ENCODE peak calls at places on chromosomes 7 and 10, in four cellular contexts. G, Z, C and H are unnamed samples.

GRCh38 chr10:117663750-117664149 is 121.2 kb downstream of the EMX2 start:
- DNase-seq in G (peak; percentile 28), C (no peak), Z (no peak), H (peak; percentile 40)

GRCh38 chr10:35564276-35564982 is 40.7 kb upstream of the GJD4 start:
- DNase-seq in G (peak; percentile 72), C (no peak), Z (no peak), H (no peak)

GRCh38 chr10:15748137-15748536 is 28.4 kb upstream of the ITGA8 start:
- DNase-seq in C (no peak), Z (no peak), G (no peak), H (peak; percentile 10)

GRCh38 chr10:22133640-22134624 is 83.9 kb downstream of the EBLN1 start:
- DNase-seq in Z (no peak), G (no peak), C (no peak), H (peak; percentile 61)

GRCh38 chr10:99775850-99776249 is 6.6 kb upstream of the ABCC2 start:
- DNase-seq in C (no peak), Z (no peak), G (peak; percentile 93), H (no peak)

GRCh38 chr7:17229257-17229656 is 69.2 kb upstream of the AHR start:
- DNase-seq in C (no peak), G (no peak), Z (no peak), H (no peak)

GRCh38 chr7:11341285-11341944 is 367.7 kb downstream of the PHF14 start:
- DNase-seq in G (no peak), C (no peak), Z (no peak), H (peak; percentile 59)

GRCh38 chr7:80883188-80884025 is 35.4 kb downstream of the SEMA3C start:
- DNase-seq in Z (no peak), G (peak; percentile 98), C (peak; percentile 23), H (peak; percentile 79)

GRCh38 chr10:70295321-70295720 is 11.5 kb upstream of the NPFFR1 start:
- DNase-seq in C (no peak), Z (no peak), G (no peak), H (no peak)

GRCh38 chr7:99050971-99051370 is 92.9 kb downstream of the SMURF1 start:
- DNase-seq in Z (no peak), C (no peak), G (no peak), H (no peak)
- H4K5ac ChIP-seq in Z (no peak overlapping the region), C (no peak overlapping the region), G (no peak overlapping the region), H (no peak overlapping the region)

GRCh38 chr7:121436688-121437087 is 40.6 kb upstream of the FAM3C start:
- DNase-seq in C (no peak), Z (peak; percentile 81), G (no peak), H (peak; percentile 7)

GRCh38 chr7:121431389-121431788 is 35.3 kb upstream of the FAM3C start:
- DNase-seq in C (no peak), Z (no peak), G (no peak), H (no peak)

GRCh38 chr7:121436136-121436535 is 40.0 kb upstream of the FAM3C start:
- DNase-seq in C (no peak), Z (no peak), G (no peak), H (no peak)

GRCh38 chr7:121431996-121432395 is 35.9 kb upstream of the FAM3C start:
- DNase-seq in Z (no peak), G (no peak), C (no peak), H (no peak)

DNA sequence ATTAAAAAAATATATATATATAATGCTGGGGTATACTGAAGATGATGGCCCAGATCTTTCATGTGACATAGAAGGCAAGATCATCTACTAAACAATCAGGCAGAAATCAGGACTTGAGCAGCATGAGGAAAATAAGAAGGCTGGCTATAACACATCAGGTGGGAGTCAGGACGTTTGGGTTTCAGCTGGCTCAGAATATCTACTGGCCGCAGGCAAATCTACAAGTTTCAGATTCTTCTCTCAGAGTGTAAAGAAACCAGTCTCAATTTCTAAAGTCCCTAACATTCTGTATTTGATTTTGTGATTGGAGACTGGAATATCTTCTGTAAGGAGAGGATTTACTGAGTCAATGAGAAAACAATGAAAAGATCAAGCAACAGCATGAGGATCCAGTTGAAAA is 37.7 kb upstream of the FAM3C start:
- DNase-seq in C (no peak), Z (no peak), G (no peak), H (no peak)
- H3K4me2 ChIP-seq in C (no peak overlapping the region), Z (no peak overlapping the region), G (no peak overlapping the region), H (no peak overlapping the region)

GRCh38 chr7:155680864-155681263 is 36.4 kb downstream of the RBM33 start:
- DNase-seq in G (no peak), Z (no peak), C (no peak), H (peak; percentile 83)

GRCh38 chr7:155680124-155680523 is 35.7 kb downstream of the RBM33 start:
- DNase-seq in C (no peak), G (no peak), Z (no peak), H (no peak)

GRCh38 chr7:155674556-155674955 is 30.1 kb downstream of the RBM33 start:
- DNase-seq in Z (no peak), G (no peak), C (no peak), H (no peak)

GRCh38 chr7:155676052-155676451 is 31.6 kb downstream of the RBM33 start:
- DNase-seq in G (no peak), C (no peak), Z (no peak), H (no peak)

GRCh38 chr7:155677688-155678087 is 33.2 kb downstream of the RBM33 start:
- DNase-seq in C (no peak), G (no peak), Z (no peak), H (no peak)
- H4K5ac ChIP-seq in C (no peak overlapping the region), G (no peak overlapping the region), Z (no peak overlapping the region), H (no peak overlapping the region)

GRCh38 chr10:60351191-60351853 is 38.4 kb downstream of the ANK3 start:
- DNase-seq in Z (no peak), G (no peak), C (no peak), H (no peak)
- H3K4me2 ChIP-seq in Z (no peak overlapping the region), G (no peak overlapping the region), C (no peak overlapping the region), H (no peak overlapping the region)

GRCh38 chr10:63497321-63497720 is 23.9 kb upstream of the REEP3 start:
- DNase-seq in Z (no peak), C (no peak), G (no peak), H (no peak)
- H4K5ac ChIP-seq in Z (no peak overlapping the region), C (no peak overlapping the region), G (no peak overlapping the region), H (no peak overlapping the region)

GRCh38 chr7:105849122-105849855 is 27.1 kb downstream of the ATXN7L1 start:
- DNase-seq in Z (peak; percentile 90), G (no peak), C (peak; percentile 80), H (peak; percentile 94)
- H3K4me2 ChIP-seq in Z (peak overlapping the region; percentile 18), G (no peak overlapping the region), C (peak overlapping the region; percentile 51), H (no peak overlapping the region)

GRCh38 chr7:132578050-132578370 is 1.7 kb upstream of the PLXNA4 start:
- DNase-seq in C (no peak), G (no peak), Z (no peak), H (no peak)
- H4K5ac ChIP-seq in C (no peak overlapping the region), G (no peak overlapping the region), Z (no peak overlapping the region), H (no peak overlapping the region)

GRCh38 chr7:100866721-100867039 is 507 bp upstream of the TRIP6 start:
- DNase-seq in G (no peak), C (no peak), Z (no peak), H (no peak)
- H3K4me2 ChIP-seq in G (peak overlapping the region; percentile 34), C (peak overlapping the region; percentile 91), Z (peak overlapping the region; percentile 77), H (peak overlapping the region; percentile 26)

DNA sequence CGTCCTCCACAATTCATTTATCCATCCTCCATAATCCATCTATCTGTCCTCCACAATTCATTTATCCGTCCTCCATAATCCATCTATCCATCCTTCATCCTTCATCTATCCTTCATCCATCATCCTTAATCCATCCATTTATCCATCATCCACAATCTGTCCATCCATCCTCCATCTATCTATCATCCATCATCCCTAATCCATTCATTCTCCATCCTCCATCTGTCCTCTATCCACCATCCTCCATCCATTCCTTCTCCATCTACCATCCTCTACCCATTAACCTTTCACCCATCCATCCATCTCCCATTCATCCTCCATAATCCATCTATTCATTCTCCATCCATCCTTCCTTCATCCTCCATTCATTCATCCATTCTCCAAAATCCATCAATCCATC is 36.0 kb upstream of the DPYSL4 start:
- DNase-seq in C (no peak), Z (no peak), G (no peak), H (no peak)
- H4K5ac ChIP-seq in C (no peak overlapping the region), Z (no peak overlapping the region), G (no peak overlapping the region), H (no peak overlapping the region)

GRCh38 chr10:19812976-19813375 is 3.3 kb upstream of the PLXDC2 start:
- DNase-seq in C (no peak), G (no peak), Z (no peak), H (no peak)

GRCh38 chr10:19817251-19818046 is 1.2 kb downstream of the PLXDC2 start:
- DNase-seq in C (peak; percentile 13), G (no peak), Z (peak; percentile 73), H (peak; percentile 81)

GRCh38 chr10:19816420-19817250 is at the start of gene PLXDC2:
- DNase-seq in C (no peak), G (peak; percentile 36), Z (peak; percentile 51), H (peak; percentile 88)

GRCh38 chr10:19815036-19815435 is 1.2 kb upstream of the PLXDC2 start:
- DNase-seq in C (no peak), Z (no peak), G (no peak), H (no peak)

GRCh38 chr10:19815478-19816419 is 483 bp upstream of the PLXDC2 start:
- DNase-seq in G (peak; percentile 56), Z (peak; percentile 86), C (peak; percentile 57), H (peak; percentile 97)
- H3K4me2 ChIP-seq in G (peak overlapping the region; percentile 62), Z (peak overlapping the region; percentile 95), C (peak overlapping the region; percentile 78), H (peak overlapping the region; percentile 92)